ENCODE peak calls at places on chromosomes 3 and 15, in four cellular contexts. One of them, this sample, is unnamed. For H3K4me1, the result is how much of the 10 kb centered on the place peaks cover.

GRCh38 chr3:77039606-77040553 is at the start of gene ROBO2:
- DNase-seq in heart right ventricle: peak
- DNase-seq in cardiac muscle cell: peak
- DNase-seq in CD8-positive, alpha-beta T cell: no peak
- DNase-seq in this sample: peak

GRCh38 chr3:70120360-70120966 is 120.9 kb downstream of the SAMMSON start:
- DNase-seq in heart right ventricle: peak
- DNase-seq in CD8-positive, alpha-beta T cell: peak
- DNase-seq in cardiac muscle cell: peak
- DNase-seq in this sample: peak

GRCh38 chr3:58062469-58062868 is 54.2 kb downstream of the FLNB start:
- DNase-seq in cardiac muscle cell: no peak
- DNase-seq in heart right ventricle: no peak
- DNase-seq in CD8-positive, alpha-beta T cell: no peak
- DNase-seq in this sample: no peak

GRCh38 chr15:72203507-72203837 is 5.9 kb upstream of the GRAMD2A start:
- DNase-seq in CD8-positive, alpha-beta T cell: no peak
- DNase-seq in cardiac muscle cell: no peak
- DNase-seq in heart right ventricle: peak
- DNase-seq in this sample: no peak

GRCh38 chr15:38253448-38253847 is 812 bp downstream of the SPRED1 start:
- DNase-seq in heart right ventricle: no peak
- DNase-seq in CD8-positive, alpha-beta T cell: no peak
- DNase-seq in cardiac muscle cell: no peak
- DNase-seq in this sample: no peak

GRCh38 chr15:75508741-75509532 is 57.4 kb upstream of the SIN3A start:
- DNase-seq in heart right ventricle: no peak
- DNase-seq in cardiac muscle cell: peak
- DNase-seq in CD8-positive, alpha-beta T cell: peak
- DNase-seq in this sample: no peak

GRCh38 chr15:90680371-90680935 is 36.7 kb upstream of the BLM start:
- DNase-seq in cardiac muscle cell: no peak
- DNase-seq in heart right ventricle: no peak
- DNase-seq in CD8-positive, alpha-beta T cell: no peak
- DNase-seq in this sample: no peak

GRCh38 chr3:180980612-180981011 is 8.9 kb downstream of the DNAJC19 start:
- DNase-seq in heart right ventricle: no peak
- DNase-seq in CD8-positive, alpha-beta T cell: no peak
- DNase-seq in cardiac muscle cell: peak
- DNase-seq in this sample: no peak

GRCh38 chr3:159322322-159322939 is 520.6 kb downstream of the MFSD1 start:
- DNase-seq in CD8-positive, alpha-beta T cell: no peak
- DNase-seq in heart right ventricle: peak
- DNase-seq in cardiac muscle cell: peak
- DNase-seq in this sample: no peak

GRCh38 chr3:38843898-38844297 is 27.9 kb upstream of the SCN10A start:
- DNase-seq in cardiac muscle cell: peak
- DNase-seq in heart right ventricle: no peak
- DNase-seq in CD8-positive, alpha-beta T cell: no peak
- DNase-seq in this sample: no peak

GRCh38 chr15:66071621-66072295 is 181.8 kb downstream of the MEGF11 start:
- DNase-seq in CD8-positive, alpha-beta T cell: no peak
- DNase-seq in cardiac muscle cell: peak
- DNase-seq in heart right ventricle: no peak
- DNase-seq in this sample: no peak

GRCh38 chr15:88701561-88702095 is 62.8 kb downstream of the ISG20 start:
- DNase-seq in cardiac muscle cell: peak
- DNase-seq in CD8-positive, alpha-beta T cell: peak
- DNase-seq in heart right ventricle: no peak
- DNase-seq in this sample: no peak

GRCh38 chr3:33803252-33803651 is 4.8 kb downstream of the PDCD6IP start:
- DNase-seq in cardiac muscle cell: no peak
- DNase-seq in heart right ventricle: no peak
- DNase-seq in CD8-positive, alpha-beta T cell: no peak
- DNase-seq in this sample: no peak
- H3K27ac ChIP-seq in cardiac muscle cell: no peak
- H3K27ac ChIP-seq in heart right ventricle: no peak
- H3K27ac ChIP-seq in CD8-positive, alpha-beta T cell: no peak
- H3K27ac ChIP-seq in this sample: no peak

DNA sequence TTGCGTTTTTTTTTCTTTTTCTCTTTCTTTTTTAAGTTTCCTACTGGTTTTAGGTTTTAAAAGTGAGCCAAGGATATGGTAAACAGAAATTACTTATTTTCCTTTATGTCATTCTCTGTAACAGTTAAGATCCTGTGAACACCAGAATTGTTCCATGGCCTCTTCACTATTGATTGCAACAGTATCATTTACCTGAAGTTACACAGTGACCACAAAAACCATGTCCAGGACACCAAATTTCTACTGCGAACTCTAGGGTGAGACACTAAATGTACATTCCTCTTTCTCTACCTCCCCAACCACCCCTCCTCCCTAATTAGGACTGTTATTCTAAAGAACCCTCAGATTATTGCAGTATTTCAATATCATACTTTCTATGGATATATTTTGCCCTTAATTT is 280.9 kb downstream of the FOXP1 start:
- DNase-seq in CD8-positive, alpha-beta T cell: no peak
- DNase-seq in heart right ventricle: no peak
- DNase-seq in cardiac muscle cell: no peak
- DNase-seq in this sample: no peak
- H3K4me1 ChIP-seq in CD8-positive, alpha-beta T cell: half or more
- H3K4me1 ChIP-seq in heart right ventricle: under half
- H3K4me1 ChIP-seq in cardiac muscle cell: half or more
- H3K4me1 ChIP-seq in this sample: under half

GRCh38 chr15:39781967-39782292 is 711 bp downstream of the FSIP1 start:
- DNase-seq in cardiac muscle cell: no peak
- DNase-seq in heart right ventricle: no peak
- DNase-seq in CD8-positive, alpha-beta T cell: no peak
- DNase-seq in this sample: no peak
- TF ChIP-seq CTCF in cardiac muscle cell: no peak
- TF ChIP-seq CTCF in heart right ventricle: no peak
- TF ChIP-seq CTCF in CD8-positive, alpha-beta T cell: no peak
- TF ChIP-seq CTCF in this sample: no peak

GRCh38 chr3:195102609-195103467 is 168.1 kb downstream of the XXYLT1 start:
- DNase-seq in heart right ventricle: no peak
- DNase-seq in cardiac muscle cell: no peak
- DNase-seq in CD8-positive, alpha-beta T cell: no peak
- DNase-seq in this sample: no peak
- H3K27ac ChIP-seq in heart right ventricle: no peak
- H3K27ac ChIP-seq in cardiac muscle cell: no peak
- H3K27ac ChIP-seq in CD8-positive, alpha-beta T cell: no peak
- H3K27ac ChIP-seq in this sample: peak

DNA sequence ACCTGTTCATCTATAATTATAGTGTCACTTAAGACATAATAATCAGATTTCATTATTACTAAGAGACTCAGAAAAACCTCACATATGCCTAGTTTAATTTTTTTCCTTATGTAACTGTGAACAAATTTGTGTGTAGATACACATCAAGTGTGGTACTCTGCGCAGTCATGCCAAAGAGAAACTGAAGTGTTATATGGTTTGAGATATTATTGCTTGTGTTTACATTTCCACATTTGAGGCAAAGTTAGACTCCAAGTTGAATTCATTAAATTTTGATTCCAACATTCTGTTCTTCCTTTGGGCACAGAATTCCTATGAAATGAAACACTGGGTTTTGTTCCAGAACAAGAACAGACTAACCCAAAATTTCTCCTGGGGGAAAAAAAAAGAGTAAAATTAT is 2.2 kb downstream of the MBNL1 start:
- DNase-seq in heart right ventricle: no peak
- DNase-seq in cardiac muscle cell: no peak
- DNase-seq in CD8-positive, alpha-beta T cell: no peak
- DNase-seq in this sample: no peak
- H3K4me1 ChIP-seq in heart right ventricle: under half
- H3K4me1 ChIP-seq in cardiac muscle cell: under half
- H3K4me1 ChIP-seq in CD8-positive, alpha-beta T cell: half or more
- H3K4me1 ChIP-seq in this sample: under half

GRCh38 chr15:58755956-58756355 is 6.4 kb upstream of the ADAM10 start:
- DNase-seq in cardiac muscle cell: peak
- DNase-seq in heart right ventricle: no peak
- DNase-seq in CD8-positive, alpha-beta T cell: no peak
- DNase-seq in this sample: no peak

GRCh38 chr15:58760385-58761009 is 10.6 kb upstream of the MINDY2 start:
- DNase-seq in heart right ventricle: no peak
- DNase-seq in cardiac muscle cell: no peak
- DNase-seq in CD8-positive, alpha-beta T cell: no peak
- DNase-seq in this sample: no peak

GRCh38 chr15:58755350-58755749 is 5.8 kb upstream of the ADAM10 start:
- DNase-seq in cardiac muscle cell: no peak
- DNase-seq in CD8-positive, alpha-beta T cell: no peak
- DNase-seq in heart right ventricle: no peak
- DNase-seq in this sample: no peak

GRCh38 chr15:58761010-58761388 is 10.1 kb upstream of the MINDY2 start:
- DNase-seq in heart right ventricle: no peak
- DNase-seq in CD8-positive, alpha-beta T cell: peak
- DNase-seq in cardiac muscle cell: no peak
- DNase-seq in this sample: no peak

DNA sequence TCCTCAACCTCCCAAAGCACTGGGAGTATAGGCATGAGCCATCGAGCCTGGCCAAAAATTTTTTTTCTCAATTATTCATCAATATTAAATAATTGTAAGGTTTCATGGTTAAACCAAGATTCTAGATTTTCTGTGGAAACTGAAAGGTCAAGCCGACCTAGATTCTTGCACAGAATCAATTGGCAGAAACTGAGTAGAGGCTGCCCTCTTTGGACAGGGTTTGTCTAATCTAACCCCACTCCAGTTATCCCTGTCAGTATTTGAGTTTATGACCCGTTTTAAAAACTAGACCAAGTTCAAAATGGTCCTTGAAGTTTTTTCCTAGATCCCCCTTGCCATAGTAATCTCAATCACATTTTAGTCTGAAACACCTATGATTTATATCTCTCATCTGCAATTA is 8.6 kb upstream of the ADAM10 start:
- DNase-seq in cardiac muscle cell: no peak
- DNase-seq in CD8-positive, alpha-beta T cell: no peak
- DNase-seq in heart right ventricle: no peak
- DNase-seq in this sample: no peak
- TF ChIP-seq CTCF in cardiac muscle cell: peak
- TF ChIP-seq CTCF in CD8-positive, alpha-beta T cell: no peak
- TF ChIP-seq CTCF in heart right ventricle: peak
- TF ChIP-seq CTCF in this sample: no peak

GRCh38 chr15:25844981-25845680 is 18.0 kb downstream of the ATP10A start:
- DNase-seq in cardiac muscle cell: no peak
- DNase-seq in CD8-positive, alpha-beta T cell: no peak
- DNase-seq in heart right ventricle: no peak
- DNase-seq in this sample: no peak
- H3K27ac ChIP-seq in cardiac muscle cell: no peak
- H3K27ac ChIP-seq in CD8-positive, alpha-beta T cell: peak
- H3K27ac ChIP-seq in heart right ventricle: no peak
- H3K27ac ChIP-seq in this sample: no peak

This sample was measured in lung.